ENCODE peak calls at places on chromosome 18, in five cellular contexts. D is fibroblast of lung; M is cardiac muscle cell; Q is psoas muscle; C is CD8-positive, alpha-beta T cell. G is an unnamed sample.

GRCh38 chr18:55351980-55352714 is 235.8 kb downstream of the TCF4 start:
- DNase-seq in D (no peak), M (no peak), Q (no peak), C (no peak), G (no peak)

GRCh38 chr18:80253236-80253635 is 5.9 kb upstream of the PARD6G start:
- DNase-seq in D (no peak), M (no peak), Q (no peak), C (peak; percentile 25), G (no peak)

GRCh38 chr18:44945847-44946490 is 265.3 kb downstream of the SETBP1 start:
- DNase-seq in D (no peak), M (no peak), Q (no peak), C (no peak), G (no peak)

GRCh38 chr18:4455113-4455811 is at the start of gene DLGAP1:
- DNase-seq in D (no peak), M (peak; percentile 91), Q (peak; percentile 73), C (no peak), G (peak; percentile 62)

GRCh38 chr18:9137168-9138066 is 836 bp downstream of the ANKRD12 start:
- DNase-seq in D (peak; percentile 79), M (peak; percentile 84), Q (peak; percentile 84), C (peak; percentile 80), G (peak; percentile 80)

GRCh38 chr18:59109375-59109774 is 30.3 kb upstream of the SEC11C start:
- DNase-seq in D (no peak), M (no peak), Q (no peak), C (no peak), G (no peak)

GRCh38 chr18:8730080-8730827 is 24.9 kb downstream of the MTCL1 start:
- DNase-seq in D (peak; percentile 74), M (no peak), Q (peak; percentile 70), C (no peak), G (peak; percentile 78)

GRCh38 chr18:65906621-65907034 is 155.8 kb downstream of the CDH7 start:
- DNase-seq in D (no peak), M (no peak), Q (no peak), C (no peak), G (no peak)

GRCh38 chr18:41128545-41128944 is 826.5 kb upstream of the PIK3C3 start:
- DNase-seq in D (peak; percentile 49), M (no peak), Q (no peak), C (no peak), G (no peak)

GRCh38 chr18:13611616-13612110 is 114.7 kb downstream of the FAM210A start:
- DNase-seq in D (peak; percentile 42), M (peak; percentile 35), Q (peak; percentile 71), C (no peak), G (peak; percentile 85)

GRCh38 chr18:7812431-7813063 is 245.4 kb downstream of the PTPRM start:
- DNase-seq in D (peak; percentile 54), M (peak; percentile 68), Q (no peak), C (no peak), G (no peak)

DNA sequence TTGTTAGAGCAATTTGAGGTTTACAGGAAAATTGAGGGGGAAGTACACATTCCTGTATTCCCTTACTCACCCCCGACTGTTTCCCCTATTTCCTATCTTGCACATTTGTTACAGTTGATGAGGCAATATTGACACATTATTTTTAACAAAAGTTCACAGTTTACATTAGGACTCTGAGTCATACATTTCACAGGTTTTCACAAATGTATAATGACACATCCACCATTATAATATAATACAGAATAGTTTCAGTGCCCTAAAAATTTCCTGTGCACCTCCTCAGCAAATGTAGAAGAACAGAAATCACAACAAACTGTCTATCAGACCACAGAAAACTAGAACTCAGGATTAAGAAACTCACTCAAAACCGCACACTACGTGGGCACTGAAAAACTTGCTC is 160.6 kb upstream of the RMP24 start:
- DNase-seq in D (no peak), M (no peak), Q (no peak), C (no peak), G (no peak)
- H3K4me1 ChIP-seq in D (no peaks in the 10 kb centered on the region), M (no peaks in the 10 kb centered on the region), Q (no peaks in the 10 kb centered on the region), C (no peaks in the 10 kb centered on the region), G (no peaks in the 10 kb centered on the region)

GRCh38 chr18:46456691-46457090 is 200.3 kb downstream of the LOXHD1 start:
- DNase-seq in D (no peak), M (no peak), Q (no peak), C (no peak), G (no peak)

GRCh38 chr18:46461993-46462392 is 195.0 kb downstream of the LOXHD1 start:
- DNase-seq in D (no peak), M (no peak), Q (no peak), C (no peak), G (no peak)

GRCh38 chr18:46459789-46460455 is 197.1 kb downstream of the LOXHD1 start:
- DNase-seq in D (no peak), M (no peak), Q (no peak), C (no peak), G (no peak)

GRCh38 chr18:46460754-46461153 is 196.3 kb downstream of the LOXHD1 start:
- DNase-seq in D (no peak), M (no peak), Q (no peak), C (no peak), G (no peak)

GRCh38 chr18:46458472-46458871 is 198.5 kb downstream of the LOXHD1 start:
- DNase-seq in D (no peak), M (no peak), Q (no peak), C (no peak), G (no peak)
- H3K4me1 ChIP-seq in D (no peaks in the 10 kb centered on the region), M (no peaks in the 10 kb centered on the region), Q (no peaks in the 10 kb centered on the region), C (no peaks in the 10 kb centered on the region), G (no peaks in the 10 kb centered on the region)

GRCh38 chr18:32037616-32038015 is 19.0 kb downstream of the RNF125 start:
- DNase-seq in D (no peak), M (no peak), Q (no peak), C (no peak), G (no peak)
- H3K4me1 ChIP-seq in D (no peaks in the 10 kb centered on the region), M (no peaks in the 10 kb centered on the region), Q (no peaks in the 10 kb centered on the region), C (peaks cover 64% of the 10 kb centered on the region), G (no peaks in the 10 kb centered on the region)

GRCh38 chr18:3062798-3063563 is 50.0 kb upstream of the LPIN2 start:
- DNase-seq in D (peak; percentile 44), M (peak; percentile 85), Q (peak; percentile 80), C (peak; percentile 79), G (peak; percentile 89)
- H3K4me1 ChIP-seq in D (no peaks in the 10 kb centered on the region), M (no peaks in the 10 kb centered on the region), Q (no peaks in the 10 kb centered on the region), C (peaks cover 59% of the 10 kb centered on the region), G (no peaks in the 10 kb centered on the region)

G was measured in aorta.